ENCODE peak calls at places on chromosomes 7 and 10, in four cellular contexts. F is CD8-positive, alpha-beta T cell; K is brain microvascular endothelial cell; I is lung. S is an unnamed sample.

GRCh38 chr7:74317146-74317782 is 28.1 kb downstream of the CLIP2 start:
- DNase-seq in F (no peak), I (no peak), K (no peak), S (no peak)

GRCh38 chr10:124626759-124627380 is 117.3 kb downstream of the FAM53B start:
- DNase-seq in F (peak), I (peak), K (no peak), S (no peak)

GRCh38 chr7:127034171-127034806 is 218.5 kb downstream of the GRM8 start:
- DNase-seq in F (no peak), K (no peak), I (no peak), S (no peak)

GRCh38 chr7:140899883-140900282 is 24.8 kb downstream of the BRAF start:
- DNase-seq in F (no peak), K (no peak), I (no peak), S (no peak)

GRCh38 chr7:107150375-107151073 is 18.3 kb upstream of the HBP1 start:
- DNase-seq in I (peak), F (peak), K (peak), S (peak)

GRCh38 chr7:100728196-100728595 is 5.2 kb upstream of the ZAN start:
- DNase-seq in I (no peak), F (no peak), K (no peak), S (no peak)

GRCh38 chr7:88204525-88205103 is 15.2 kb downstream of the SRI start:
- DNase-seq in K (no peak), F (no peak), I (no peak), S (no peak)

GRCh38 chr7:105787071-105787470 is 89.3 kb downstream of the ATXN7L1 start:
- DNase-seq in K (no peak), F (no peak), I (no peak), S (no peak)

GRCh38 chr10:44864042-44864436 is 47.1 kb upstream of the TMEM72 start:
- DNase-seq in K (no peak), I (no peak), F (no peak), S (no peak)

GRCh38 chr7:94509879-94510581 is 421 bp downstream of the CASD1 start:
- DNase-seq in F (peak), I (peak), K (peak), S (peak)

GRCh38 chr10:28838908-28839307 is 161.6 kb downstream of the BAMBI start:
- DNase-seq in K (peak), I (no peak), F (no peak), S (no peak)

GRCh38 chr7:47600199-47601118 is 18.5 kb upstream of the TNS3 start:
- DNase-seq in F (no peak), I (no peak), K (peak), S (peak)

GRCh38 chr10:986137-986825 is 2.0 kb upstream of the GTPBP4 start:
- DNase-seq in F (no peak), K (peak), I (peak), S (peak)

GRCh38 chr7:113267885-113268284 is 149.5 kb upstream of the SMIM30 start:
- DNase-seq in I (no peak), F (no peak), K (peak), S (no peak)

GRCh38 chr7:100745184-100745583 is 11.8 kb downstream of the ZAN start:
- DNase-seq in K (peak), F (no peak), I (no peak), S (peak)

GRCh38 chr10:86644412-86645110 is 9.8 kb upstream of the OPN4 start:
- DNase-seq in I (no peak), F (no peak), K (peak), S (peak)

GRCh38 chr10:132735923-132736391 is 50.0 kb downstream of the NKX6-2 start:
- DNase-seq in K (no peak), I (no peak), F (no peak), S (no peak)

GRCh38 chr10:122280977-122281376 is 9.9 kb downstream of the BTBD16 start:
- DNase-seq in I (no peak), K (no peak), F (no peak), S (no peak)

GRCh38 chr10:65622608-65623007 is 1303.2 kb upstream of the LRRTM3 start:
- DNase-seq in F (no peak), K (no peak), I (no peak), S (no peak)

GRCh38 chr10:58451490-58451889 is 61.2 kb upstream of the BICC1 start:
- DNase-seq in F (no peak), I (no peak), K (no peak), S (no peak)

GRCh38 chr10:49172204-49173132 is 15.7 kb downstream of the TMEM273 start:
- DNase-seq in I (peak), F (peak), K (no peak), S (no peak)

GRCh38 chr10:17768957-17769356 is 17.0 kb downstream of the TMEM236 start:
- DNase-seq in F (no peak), I (no peak), K (no peak), S (peak)

GRCh38 chr10:46523119-46523880 is 33.2 kb downstream of the GPRIN2 start:
- DNase-seq in I (no peak), K (no peak), F (no peak), S (no peak)

GRCh38 chr10:48452879-48453412 is 146.5 kb downstream of the MAPK8 start:
- DNase-seq in K (no peak), F (no peak), I (peak), S (no peak)

GRCh38 chr7:4791738-4792536 is 16.5 kb downstream of the AP5Z1 start:
- DNase-seq in F (peak), I (peak), K (peak), S (peak)

GRCh38 chr7:28754027-28754426 is 204.1 kb downstream of the TRIL start:
- DNase-seq in F (no peak), I (no peak), K (peak), S (peak)

GRCh38 chr10:24209946-24210491 is 1.1 kb downstream of the KIAA1217 start:
- DNase-seq in K (peak), I (no peak), F (no peak), S (peak)

GRCh38 chr7:5350174-5350463 is 67.4 kb downstream of the SLC29A4 start:
- DNase-seq in F (no peak), I (no peak), K (no peak), S (no peak)

GRCh38 chr7:107972075-107972482 is 30.9 kb downstream of the LAMB1 start:
- DNase-seq in K (no peak), F (no peak), I (peak), S (peak)

GRCh38 chr7:63067897-63068585 is 930.6 kb upstream of the ZNF722 start:
- DNase-seq in K (no peak), I (peak), F (no peak), S (no peak)

GRCh38 chr10:84147347-84147746 is 8.0 kb downstream of the GHITM start:
- DNase-seq in I (no peak), F (no peak), K (no peak), S (no peak)

GRCh38 chr7:139332960-139333359 is 8.2 kb upstream of the FMC1 start:
- DNase-seq in I (no peak), F (no peak), K (no peak), S (no peak)

GRCh38 chr7:147658392-147658791 is 932.2 kb upstream of the C7orf33 start:
- DNase-seq in F (no peak), I (no peak), K (no peak), S (no peak)

GRCh38 chr7:130959743-130960207 is 225.8 kb upstream of the KLF14 start:
- DNase-seq in K (peak), I (no peak), F (no peak), S (peak)

GRCh38 chr10:98030093-98030821 is at the start of gene CRTAC1:
- DNase-seq in F (no peak), I (peak), K (no peak), S (peak)

GRCh38 chr10:46541017-46541661 is 15.3 kb downstream of the GPRIN2 start:
- DNase-seq in K (no peak), F (no peak), I (no peak), S (no peak)

GRCh38 chr10:34549001-34549400 is 266.1 kb downstream of the PARD3 start:
- DNase-seq in F (no peak), K (no peak), I (no peak), S (no peak)

GRCh38 chr7:147982307-147982706 is 608.3 kb upstream of the C7orf33 start:
- DNase-seq in F (no peak), K (no peak), I (no peak), S (no peak)

GRCh38 chr7:38756521-38756920 is 125.3 kb upstream of the AMPH start:
- DNase-seq in K (peak), I (no peak), F (no peak), S (no peak)

DNA sequence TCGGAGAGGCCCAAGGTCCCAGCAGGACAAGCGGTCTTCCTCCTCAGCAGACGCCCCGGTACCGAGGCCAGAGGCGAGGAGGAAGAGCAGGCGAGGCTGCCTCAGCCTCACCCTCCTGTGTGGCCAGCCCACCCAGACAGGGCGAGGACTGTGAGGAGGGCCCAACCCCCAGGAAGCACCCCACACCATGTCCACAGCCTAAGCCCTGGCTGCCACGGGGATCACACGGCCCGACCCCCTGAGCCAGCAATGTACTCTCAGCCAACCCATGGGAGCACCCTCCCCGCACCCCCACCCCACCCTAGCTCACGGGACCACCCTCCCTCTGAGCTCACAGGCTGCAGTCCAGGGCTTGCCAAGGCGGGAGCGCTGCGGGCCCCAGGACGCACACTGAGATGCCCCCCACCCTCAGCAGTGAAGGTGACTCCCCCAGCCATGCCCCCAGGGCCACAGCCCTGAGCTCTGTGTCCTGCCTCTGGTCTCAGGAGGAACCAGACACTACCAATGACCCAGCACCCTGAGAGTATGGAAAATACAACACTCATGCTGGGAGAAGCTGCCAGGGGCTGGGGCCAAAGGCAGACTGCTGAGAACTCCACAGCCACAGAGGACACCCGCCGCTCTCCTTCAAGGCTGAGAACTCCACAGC is 93.6 kb downstream of the MAD1L1 start:
- DNase-seq in K (no peak), F (no peak), I (no peak), S (no peak)
- H3K4me3 ChIP-seq in K (no peak), F (peak), I (no peak), S (no peak)

DNA sequence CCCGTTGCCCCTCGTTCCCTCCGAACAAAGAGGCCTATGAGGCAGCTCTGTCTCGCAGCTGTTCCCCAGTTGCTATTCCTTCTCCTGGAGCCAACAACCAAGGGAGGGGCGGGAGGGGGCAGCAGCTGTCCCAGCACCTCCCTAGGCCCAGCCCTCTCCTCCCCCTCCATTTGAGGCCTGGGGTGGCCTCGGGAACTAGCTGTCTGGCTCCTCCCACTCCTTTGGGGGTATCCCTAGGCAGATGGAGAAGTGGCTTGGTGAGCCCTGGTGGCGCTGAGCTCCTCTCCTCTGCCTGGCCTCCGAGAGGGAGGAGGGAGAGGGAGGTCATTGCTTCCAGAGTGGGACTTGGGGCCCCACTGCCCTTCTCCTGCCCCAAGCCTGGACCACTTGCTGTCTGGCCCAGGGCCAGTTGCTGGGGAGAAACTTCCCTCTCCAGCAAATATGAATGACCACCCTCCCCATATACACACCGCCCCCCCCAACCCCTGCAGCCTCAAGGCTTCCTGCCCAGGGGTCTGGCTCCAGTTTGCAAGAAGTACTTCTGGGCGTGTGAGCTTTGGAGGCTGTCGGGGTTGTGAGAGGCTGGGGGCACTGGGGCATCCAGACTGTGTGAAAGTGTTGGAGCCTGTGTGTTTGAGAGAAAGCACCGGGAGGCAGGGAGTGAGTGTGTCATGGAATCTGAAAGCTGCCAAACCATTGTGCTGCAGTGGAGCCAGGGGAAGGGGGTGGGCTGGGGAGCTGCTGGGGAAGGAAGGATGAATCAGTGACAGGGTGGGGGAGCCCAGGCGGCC is 3.1 kb downstream of the FLNC start:
- DNase-seq in F (no peak), I (no peak), K (peak), S (peak)
- H3K4me3 ChIP-seq in F (no peak), I (no peak), K (peak), S (peak)

GRCh38 chr10:78953124-78954008 is 115.4 kb upstream of the ZMIZ1 start:
- DNase-seq in K (no peak), F (no peak), I (no peak), S (no peak)
- H3K4me3 ChIP-seq in K (no peak), F (no peak), I (no peak), S (no peak)

GRCh38 chr7:137934941-137935848 is 66.7 kb downstream of the CREB3L2 start:
- DNase-seq in F (no peak), K (no peak), I (no peak), S (no peak)
- H3K4me3 ChIP-seq in F (peak), K (no peak), I (no peak), S (no peak)

GRCh38 chr10:96420610-96421009 is 61.8 kb upstream of the OPALIN start:
- DNase-seq in K (no peak), F (no peak), I (no peak), S (no peak)

GRCh38 chr10:96416643-96417042 is 57.8 kb upstream of the OPALIN start:
- DNase-seq in K (no peak), I (peak), F (no peak), S (peak)

GRCh38 chr10:96417432-96417831 is 58.6 kb upstream of the OPALIN start:
- DNase-seq in I (peak), F (no peak), K (no peak), S (peak)

GRCh38 chr10:96419351-96419750 is 60.5 kb upstream of the OPALIN start:
- DNase-seq in I (no peak), K (no peak), F (no peak), S (no peak)

GRCh38 chr10:96418582-96418981 is 59.8 kb upstream of the OPALIN start:
- DNase-seq in F (no peak), I (no peak), K (no peak), S (no peak)
- H3K4me3 ChIP-seq in F (no peak), I (no peak), K (no peak), S (no peak)

GRCh38 chr7:156178214-156178613 is 366.0 kb upstream of the SHH start:
- DNase-seq in F (no peak), K (no peak), I (no peak), S (no peak)

GRCh38 chr7:156174428-156174827 is 362.2 kb upstream of the SHH start:
- DNase-seq in I (no peak), K (no peak), F (no peak), S (no peak)

GRCh38 chr7:156175003-156175402 is 362.7 kb upstream of the SHH start:
- DNase-seq in I (no peak), K (no peak), F (no peak), S (no peak)

GRCh38 chr7:156177396-156178055 is 365.3 kb upstream of the SHH start:
- DNase-seq in K (no peak), I (no peak), F (no peak), S (no peak)

DNA sequence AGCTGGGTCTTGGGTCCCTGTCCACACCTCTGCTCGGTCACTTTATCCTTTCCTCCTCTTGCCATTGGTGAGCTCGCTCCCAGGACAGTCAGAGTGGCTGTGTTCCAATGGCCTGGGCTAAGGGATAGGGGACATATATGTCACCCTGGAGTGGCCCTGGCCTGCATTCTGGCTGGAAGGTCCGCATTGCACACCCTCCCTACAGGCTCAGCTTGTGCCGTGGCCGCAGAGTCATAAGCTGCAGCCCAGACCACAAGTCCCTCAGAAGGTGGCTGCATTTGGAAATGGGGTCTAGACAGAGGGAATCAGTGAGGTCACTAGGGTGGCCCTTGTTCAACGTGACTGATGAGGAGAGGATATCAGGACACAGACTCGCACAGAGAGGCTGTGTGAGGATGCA is 363.8 kb upstream of the SHH start:
- DNase-seq in F (no peak), I (no peak), K (no peak), S (no peak)
- H3K4me3 ChIP-seq in F (no peak), I (no peak), K (no peak), S (no peak)

DNA sequence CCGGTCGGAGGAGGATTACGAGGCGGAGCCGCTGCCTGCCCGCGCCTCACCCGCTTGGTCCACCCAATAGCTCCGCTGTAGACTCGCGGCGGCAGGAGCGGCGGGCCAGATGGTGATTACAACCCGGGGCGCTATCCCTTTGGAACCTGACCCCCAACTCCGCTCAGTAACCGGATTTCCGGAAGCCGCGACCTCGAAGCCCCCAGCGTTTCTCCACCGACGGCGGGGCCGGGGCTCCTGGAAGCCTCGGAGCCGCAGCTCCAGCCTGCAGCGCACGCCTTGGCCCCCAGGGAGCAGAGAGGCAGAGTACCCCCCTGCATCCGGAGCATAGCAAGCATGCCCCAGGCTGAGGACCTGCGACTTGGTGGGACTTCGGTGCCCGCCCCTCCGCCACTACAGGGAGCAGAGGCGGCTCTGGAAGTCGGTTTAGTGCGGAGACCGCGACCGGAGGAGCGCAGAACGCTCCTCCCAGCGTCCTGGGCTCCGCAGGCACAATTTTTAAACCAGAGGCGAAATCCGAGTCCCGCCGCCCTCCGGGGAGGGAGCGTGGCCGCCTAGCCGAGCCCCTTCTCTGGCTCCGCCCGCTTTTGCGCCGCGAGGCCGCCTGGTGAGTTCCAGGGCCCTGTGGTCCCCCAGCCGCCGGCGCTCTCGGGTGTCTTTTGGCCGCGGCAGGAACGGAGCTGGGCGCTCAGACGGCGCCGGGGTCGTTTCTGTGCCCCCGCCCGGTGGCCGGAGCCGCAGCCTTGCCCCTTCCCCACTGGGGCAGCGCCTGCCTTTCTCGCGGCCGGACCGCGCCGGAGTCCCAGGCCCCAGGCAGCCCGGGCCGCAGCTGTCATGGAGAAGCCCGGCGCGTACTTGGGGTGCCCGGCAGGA is 28.2 kb upstream of the BMS1 start:
- DNase-seq in K (no peak), I (no peak), F (peak), S (peak)
- H3K4me3 ChIP-seq in K (peak), I (peak), F (peak), S (peak)

GRCh38 chr10:74289172-74289571 is 138.2 kb downstream of the ADK start:
- DNase-seq in K (no peak), I (no peak), F (no peak), S (no peak)

GRCh38 chr10:74290703-74291102 is 139.7 kb downstream of the ADK start:
- DNase-seq in K (no peak), I (no peak), F (no peak), S (peak)

GRCh38 chr10:74293686-74294365 is 142.8 kb downstream of the ADK start:
- DNase-seq in F (no peak), I (no peak), K (peak), S (peak)

GRCh38 chr10:74292871-74293427 is 141.9 kb downstream of the ADK start:
- DNase-seq in F (no peak), K (peak), I (no peak), S (peak)

GRCh38 chr10:74289956-74290355 is 138.9 kb downstream of the ADK start:
- DNase-seq in F (no peak), K (no peak), I (no peak), S (no peak)
- H3K4me3 ChIP-seq in F (no peak), K (no peak), I (no peak), S (no peak)

DNA sequence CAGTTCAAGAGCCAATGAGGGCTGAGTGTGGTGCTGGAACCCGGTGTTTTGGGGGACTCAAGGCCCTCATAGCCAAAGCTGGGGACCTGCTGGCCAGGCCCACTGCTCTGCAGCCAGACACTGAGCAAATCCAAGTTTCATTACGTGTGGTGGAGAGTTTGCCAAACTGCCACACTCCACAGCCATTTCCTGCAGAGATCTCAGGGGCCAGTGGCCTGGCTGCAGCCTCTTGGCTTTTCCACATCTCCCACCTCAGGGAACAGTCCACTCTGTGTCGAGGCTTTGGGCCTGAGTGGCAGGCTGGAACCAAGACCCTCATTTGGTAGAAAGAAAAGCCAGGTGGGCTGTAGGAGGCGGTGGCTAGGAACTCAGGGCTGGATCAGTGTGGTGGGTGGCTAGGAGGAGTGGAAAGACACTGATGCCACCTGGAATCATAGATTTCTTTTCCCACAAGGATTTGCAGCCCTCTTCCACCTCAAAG is 3.2 kb downstream of the HOXA11 start:
- DNase-seq in F (no peak), K (no peak), I (no peak), S (no peak)
- H3K4me3 ChIP-seq in F (no peak), K (no peak), I (no peak), S (no peak)

S was measured in astrocyte of the spinal cord.